ENCODE peak calls at places on chromosomes 5 and 9, in eight cellular contexts. T, C, P, Y, R, J, M and V are unnamed samples.

GRCh38 chr5:55363861-55364260 is 56.1 kb downstream of the MTREX start:
- DNase-seq in M (no peak), P (no peak), J (no peak), C (no peak), R (no peak), T (no peak), Y (no peak), V (no peak)

GRCh38 chr9:99907208-99907532 is 716 bp downstream of the STX17 start:
- DNase-seq in Y (no peak), C (no peak), R (no peak), P (no peak), T (no peak), J (no peak), M (no peak), V (no peak)

GRCh38 chr9:127626752-127627493 is 14.8 kb downstream of the STXBP1 start:
- DNase-seq in Y (no peak), R (no peak), J (no peak), C (no peak), P (no peak), T (no peak), M (no peak), V (no peak)

GRCh38 chr5:172421-172820 is 18.9 kb upstream of the LRRC14B start:
- DNase-seq in R (no peak), T (no peak), J (no peak), C (no peak), Y (no peak), P (no peak), M (no peak), V (no peak)

GRCh38 chr5:124721336-124721735 is 25.1 kb downstream of the ZNF608 start:
- DNase-seq in Y (no peak), T (no peak), C (no peak), R (no peak), P (no peak), M (no peak), J (no peak), V (no peak)

GRCh38 chr9:8736805-8737204 is 937.2 kb upstream of the DMAC1 start:
- DNase-seq in Y (no peak), J (no peak), P (no peak), R (no peak), M (no peak), C (no peak), T (no peak), V (no peak)

GRCh38 chr5:145937432-145938250 is 1.3 kb downstream of the SH3RF2 start:
- DNase-seq in P (peak; percentile 40), T (no peak), C (no peak), R (no peak), Y (no peak), J (peak; percentile 51), M (no peak), V (peak; percentile 97)

GRCh38 chr5:53089481-53089976 is 20.0 kb downstream of the MOCS2 start:
- DNase-seq in R (no peak), C (peak; percentile 27), P (no peak), T (no peak), M (no peak), Y (no peak), J (no peak), V (no peak)

GRCh38 chr9:123775885-123776284 is 154.0 kb downstream of the DENND1A start:
- DNase-seq in Y (no peak), C (no peak), T (no peak), M (no peak), J (no peak), P (no peak), R (no peak), V (no peak)

GRCh38 chr5:115962565-115963402 is 509 bp downstream of the LVRN start:
- DNase-seq in J (no peak), M (peak; percentile 31), Y (no peak), P (peak; percentile 20), T (no peak), C (no peak), R (no peak), V (no peak)

GRCh38 chr9:82934949-82935348 is 128.0 kb downstream of the RASEF start:
- DNase-seq in Y (no peak), R (no peak), J (peak; percentile 96), T (peak; percentile 10), C (peak; percentile 91), M (no peak), P (no peak), V (peak; percentile 63)

GRCh38 chr9:120557205-120557604 is 22.8 kb downstream of the CDK5RAP2 start:
- DNase-seq in Y (no peak), J (no peak), C (no peak), R (no peak), P (no peak), T (no peak), M (no peak), V (no peak)

GRCh38 chr9:12719431-12719830 is 26.2 kb downstream of the TYRP1 start:
- DNase-seq in R (no peak), Y (no peak), P (no peak), M (no peak), C (no peak), J (peak; percentile 58), T (no peak), V (peak; percentile 6)

GRCh38 chr9:12716823-12717222 is 23.6 kb downstream of the TYRP1 start:
- DNase-seq in Y (no peak), R (no peak), C (no peak), J (no peak), M (no peak), P (no peak), T (no peak), V (no peak)

GRCh38 chr9:12720551-12720950 is 27.4 kb downstream of the TYRP1 start:
- DNase-seq in T (no peak), M (no peak), P (no peak), Y (no peak), C (no peak), R (no peak), J (no peak), V (no peak)

GRCh38 chr9:12717907-12718306 is 24.7 kb downstream of the TYRP1 start:
- DNase-seq in R (no peak), P (no peak), C (no peak), M (no peak), J (no peak), Y (no peak), T (no peak), V (no peak)

DNA sequence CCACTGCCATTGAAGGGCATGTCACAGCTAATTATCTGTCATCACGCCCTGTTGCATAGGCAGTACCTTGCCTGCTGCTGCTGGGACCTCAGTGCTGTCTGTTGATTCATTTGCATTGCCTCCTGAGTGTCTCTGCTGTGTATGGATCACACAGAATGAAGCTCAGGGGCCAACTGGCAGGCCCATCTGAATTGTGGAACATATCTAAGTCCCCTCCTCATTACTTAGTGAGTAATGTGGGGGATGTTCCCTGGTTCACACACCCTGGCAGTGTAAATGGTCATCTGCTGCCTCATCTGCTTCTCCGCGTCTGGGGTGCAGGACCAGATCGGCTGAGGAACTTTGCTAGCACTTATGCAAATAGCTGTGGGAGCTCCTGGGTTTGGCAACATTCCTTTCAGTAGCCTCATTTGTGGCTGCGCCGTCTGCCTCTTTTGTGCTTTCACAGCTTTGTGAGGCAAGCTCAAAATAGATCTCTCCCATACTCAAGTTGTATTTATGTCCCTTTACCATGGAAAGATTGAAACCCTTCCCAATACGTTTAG is 25.4 kb downstream of the TYRP1 start:
- DNase-seq in J (no peak), M (no peak), R (no peak), P (no peak), Y (peak; percentile 59), T (no peak), C (peak; percentile 82), V (no peak)
- H3K27ac ChIP-seq in J (no peak overlapping the region), M (no peak overlapping the region), R (no peak overlapping the region), P (no peak overlapping the region), Y (peak overlapping the region; percentile 86), T (no peak overlapping the region), C (peak overlapping the region; percentile 42), V (no peak overlapping the region)

DNA sequence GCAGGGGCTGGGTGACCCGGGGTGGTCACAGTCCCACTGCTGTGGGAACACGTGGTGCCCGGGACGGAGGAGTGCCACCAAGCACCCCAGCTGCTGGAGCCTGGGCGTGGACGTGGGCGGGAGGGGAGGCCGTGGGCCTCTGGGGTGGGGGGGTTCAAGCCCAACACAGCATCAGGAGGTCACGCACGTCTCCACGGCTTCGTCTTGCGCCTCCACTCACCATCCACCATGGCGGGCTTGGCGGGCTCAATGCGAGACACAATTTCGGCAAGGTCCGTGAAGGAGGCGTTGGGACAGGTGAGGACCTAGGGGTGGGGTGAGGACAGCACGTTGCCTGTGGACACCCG is 2.2 kb upstream of the NSMF start:
- DNase-seq in P (no peak), T (no peak), Y (no peak), J (no peak), M (peak; percentile 37), C (no peak), R (no peak), V (no peak)
- H3K27ac ChIP-seq in P (no peak overlapping the region), T (no peak overlapping the region), Y (no peak overlapping the region), J (no peak overlapping the region), M (no peak overlapping the region), C (no peak overlapping the region), R (peak overlapping the region; percentile 46), V (no peak overlapping the region)

DNA sequence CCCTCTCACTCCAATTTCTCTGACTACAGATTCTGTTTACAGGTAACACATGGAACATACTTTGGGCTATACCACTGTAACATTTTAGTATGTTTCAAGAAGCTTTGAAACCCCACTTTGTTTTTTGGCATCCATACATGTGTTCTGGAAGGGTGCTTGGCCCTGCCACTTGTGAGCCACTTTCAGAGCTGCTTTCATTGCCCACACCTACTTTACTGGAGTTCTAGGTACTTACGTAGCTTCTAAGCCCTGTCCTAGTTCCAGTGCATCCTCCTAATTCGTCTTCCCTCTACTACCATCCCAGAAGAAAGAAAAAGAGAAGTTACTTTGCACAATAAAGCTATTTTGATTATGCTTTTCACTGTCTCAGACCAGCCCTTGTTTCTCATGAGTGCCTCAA is 26.5 kb upstream of the C5orf47 start:
- DNase-seq in T (no peak), P (no peak), C (no peak), R (no peak), Y (no peak), J (no peak), M (no peak), V (no peak)
- H3K27ac ChIP-seq in T (peak overlapping the region; percentile 69), P (no peak overlapping the region), C (no peak overlapping the region), R (no peak overlapping the region), Y (no peak overlapping the region), J (peak overlapping the region; percentile 81), M (no peak overlapping the region), V (no peak overlapping the region)

DNA sequence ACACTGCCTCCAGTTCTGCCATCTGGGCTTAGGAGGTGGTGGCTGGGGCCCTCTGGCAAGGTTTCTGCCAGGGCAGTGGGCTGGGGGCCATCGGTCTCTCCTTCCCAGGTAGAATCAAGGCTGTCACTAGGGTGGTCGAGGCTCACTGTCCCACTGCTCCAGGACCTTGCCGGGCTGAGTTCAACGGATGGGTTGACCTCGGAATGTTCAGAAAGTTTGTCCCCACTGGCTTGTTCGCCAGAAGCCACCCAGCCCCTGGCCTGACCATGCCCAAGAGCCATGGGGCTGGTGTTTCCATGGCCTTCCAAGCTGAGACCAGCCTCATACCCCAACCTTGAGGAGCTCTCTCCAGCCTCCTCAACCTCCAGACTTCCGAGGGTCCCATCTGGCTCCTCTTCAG is 10.7 kb downstream of the AKNA start:
- DNase-seq in R (no peak), M (no peak), P (no peak), T (no peak), Y (no peak), C (no peak), J (no peak), V (no peak)
- H3K27ac ChIP-seq in R (peak overlapping the region; percentile 0), M (no peak overlapping the region), P (no peak overlapping the region), T (no peak overlapping the region), Y (no peak overlapping the region), C (no peak overlapping the region), J (no peak overlapping the region), V (no peak overlapping the region)

GRCh38 chr5:44387391-44387790 is 1.8 kb downstream of the FGF10 start:
- DNase-seq in R (no peak), P (no peak), Y (no peak), T (no peak), J (no peak), C (no peak), M (no peak), V (no peak)
- H3K27ac ChIP-seq in R (no peak overlapping the region), P (no peak overlapping the region), Y (no peak overlapping the region), T (no peak overlapping the region), J (no peak overlapping the region), C (no peak overlapping the region), M (no peak overlapping the region), V (no peak overlapping the region)